ENCODE peak calls at places on chromosomes 11 and 22, in ten cellular contexts. A is right lobe of liver, Z is K562, C is colonic mucosa, K is cardiac muscle cell, S is lower lobe of right lung, I is endodermal cell, L is testis, T is iPS DF 6.9, F is IMR-90. O is an unnamed sample. For H3K27me3 and H3K4me1, the result is how much of the 10 kb centered on the place peaks cover.

GRCh38 chr11:117816151-117816741 is 8.3 kb downstream of the FXYD2 start:
- DNase-seq in A (peak), Z (peak), C (no peak), K (peak), S (no peak), I (peak), L (no peak), T (no peak), F (peak), O (peak)

GRCh38 chr11:120096756-120097191 is 41.1 kb downstream of the TRIM29 start:
- DNase-seq in A (peak), Z (peak), C (no peak), K (peak), S (no peak), I (peak), L (no peak), T (no peak), F (no peak), O (no peak)

GRCh38 chr11:106959800-106960199 is 58.5 kb downstream of the GUCY1A2 start:
- DNase-seq in A (no peak), Z (no peak), C (no peak), K (peak), S (no peak), I (no peak), L (no peak), T (no peak), F (no peak), O (no peak)

GRCh38 chr11:27350503-27350902 is 12.5 kb downstream of the CCDC34 start:
- DNase-seq in A (no peak), Z (no peak), C (no peak), K (no peak), S (no peak), I (no peak), L (no peak), T (no peak), F (no peak), O (no peak)

GRCh38 chr11:131612576-131612975 is 242.2 kb downstream of the NTM start:
- DNase-seq in A (no peak), Z (no peak), C (no peak), K (no peak), S (no peak), I (no peak), L (no peak), T (no peak), F (no peak), O (no peak)

GRCh38 chr11:30488304-30488998 is 97.7 kb downstream of the MPPED2 start:
- DNase-seq in A (no peak), Z (no peak), C (peak), K (peak), S (no peak), I (no peak), L (no peak), T (no peak), F (peak), O (no peak)

GRCh38 chr11:110148775-110149744 is 55.9 kb downstream of the ZC3H12C start:
- DNase-seq in A (no peak), Z (peak), C (no peak), K (no peak), S (no peak), I (no peak), L (no peak), T (no peak), F (peak), O (no peak)

GRCh38 chr11:624705-625635 is at the start of gene CDHR5:
- DNase-seq in A (peak), Z (no peak), C (peak), K (no peak), S (peak), I (peak), L (no peak), T (no peak), F (no peak), O (peak)

GRCh38 chr22:38124236-38124974 is 13.9 kb upstream of the BAIAP2L2 start:
- DNase-seq in A (no peak), Z (no peak), C (no peak), K (no peak), S (no peak), I (peak), L (no peak), T (no peak), F (no peak), O (no peak)

GRCh38 chr22:46263208-46263575 is at the start of gene PKDREJ:
- DNase-seq in A (no peak), Z (no peak), C (no peak), K (no peak), S (no peak), I (no peak), L (no peak), T (no peak), F (no peak), O (no peak)

GRCh38 chr22:46259374-46259773 is 3.8 kb downstream of the PKDREJ start:
- DNase-seq in A (no peak), Z (no peak), C (no peak), K (no peak), S (no peak), I (no peak), L (no peak), T (no peak), F (no peak), O (no peak)

GRCh38 chr22:46262449-46263207 is 515 bp downstream of the PKDREJ start:
- DNase-seq in A (peak), Z (no peak), C (peak), K (peak), S (peak), I (peak), L (peak), T (no peak), F (peak), O (peak)

GRCh38 chr22:46256358-46256958 is 6.4 kb upstream of the CDPF1 start:
- DNase-seq in A (no peak), Z (peak), C (no peak), K (no peak), S (no peak), I (no peak), L (no peak), T (no peak), F (peak), O (no peak)

DNA sequence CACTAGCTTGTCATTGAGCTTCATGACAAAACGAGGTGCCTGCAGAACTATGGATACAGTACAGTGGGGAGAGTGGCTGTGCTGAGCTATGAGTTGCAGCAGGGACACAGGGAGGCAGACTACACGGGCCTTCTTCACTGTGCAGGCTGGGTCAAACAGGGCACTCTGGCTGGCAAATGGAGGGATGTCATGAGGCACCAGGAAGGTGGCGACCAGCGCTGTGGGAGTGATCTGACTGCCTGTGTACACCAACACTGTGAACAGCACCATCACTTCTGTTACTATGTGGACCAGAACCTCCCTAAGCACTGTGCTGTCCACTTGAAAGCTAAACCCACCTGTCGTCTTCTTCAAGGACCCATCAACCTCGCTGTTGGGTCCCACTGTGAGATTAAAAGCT is 3.1 kb downstream of the PKDREJ start:
- DNase-seq in A (no peak), Z (no peak), C (no peak), K (no peak), S (no peak), I (no peak), L (no peak), T (no peak), F (no peak), O (no peak)
- H3K27me3 ChIP-seq in A (under half), Z (under half), C (under half), K (under half), S (under half), I (half or more), L (under half), T (under half), F (under half), O (under half)

GRCh38 chr11:33743291-33743690 is 7.1 kb upstream of the CD59 start:
- DNase-seq in A (no peak), Z (no peak), C (no peak), K (no peak), S (no peak), I (no peak), L (no peak), T (no peak), F (no peak), O (no peak)
- H3K4me1 ChIP-seq in A (under half), Z (under half), C (under half), K (under half), S (under half), I (under half), L (under half), T (under half), F (under half), O (under half)

GRCh38 chr11:57658023-57658361 is 430 bp downstream of the CLP1 start:
- DNase-seq in A (no peak), Z (no peak), C (no peak), K (no peak), S (no peak), I (no peak), L (no peak), T (no peak), F (no peak), O (no peak)
- H3K27ac ChIP-seq in A (peak), Z (peak), C (peak), K (peak), S (peak), I (no peak), L (peak), T (no peak), F (peak), O (peak)

DNA sequence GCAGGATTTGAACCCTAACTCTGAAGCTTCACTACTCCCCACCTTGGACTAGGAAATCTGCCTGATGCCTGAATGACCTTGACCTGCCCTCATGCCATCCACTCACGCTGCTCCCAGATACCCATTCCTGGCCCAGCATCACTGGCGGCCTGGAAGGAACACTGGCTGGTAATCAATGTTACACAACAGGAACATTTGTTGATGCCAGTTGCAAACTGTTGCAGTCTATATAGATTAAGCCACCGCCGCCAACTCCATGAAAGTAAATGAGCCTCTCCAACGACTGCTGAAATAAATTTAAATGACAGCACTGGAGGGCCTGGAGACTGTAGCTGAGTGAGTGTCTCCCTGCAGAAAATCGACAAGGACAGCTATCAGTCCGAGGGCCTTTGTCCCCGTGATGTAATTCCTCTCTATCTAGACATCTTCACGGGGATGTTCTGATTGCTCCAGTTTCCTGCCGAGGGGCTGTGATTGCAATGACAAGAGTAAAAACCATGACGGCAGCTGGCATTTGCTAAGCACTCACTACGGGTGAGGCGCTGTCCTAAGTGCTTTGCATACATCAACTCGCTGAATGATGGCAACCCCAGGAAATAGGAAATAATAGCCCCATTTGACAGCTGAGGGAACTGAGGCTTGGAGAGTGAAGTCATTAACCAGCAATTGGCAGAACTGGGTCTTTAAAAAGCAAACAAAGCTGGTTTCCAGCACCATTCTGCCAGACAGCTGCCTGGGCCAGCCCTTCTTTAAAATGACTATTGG is 120.4 kb downstream of the SEZ6L start:
- DNase-seq in A (no peak), Z (no peak), C (no peak), K (no peak), S (no peak), I (no peak), L (no peak), T (no peak), F (no peak), O (no peak)
- H3K27me3 ChIP-seq in A (under half), Z (under half), C (under half), K (under half), S (under half), I (under half), L (under half), T (under half), F (under half), O (under half)

GRCh38 chr22:40502919-40503318 is 132.5 kb downstream of the SGSM3 start:
- DNase-seq in A (no peak), Z (no peak), C (no peak), K (no peak), S (no peak), I (no peak), L (no peak), T (no peak), F (no peak), O (no peak)
- H3K4me1 ChIP-seq in A (under half), Z (under half), C (under half), K (under half), S (under half), I (under half), L (under half), T (under half), F (under half), O (under half)

GRCh38 chr11:46597609-46598219 is 3.9 kb upstream of the AMBRA1 start:
- DNase-seq in A (no peak), Z (peak), C (no peak), K (no peak), S (no peak), I (no peak), L (no peak), T (no peak), F (peak), O (no peak)

GRCh38 chr11:46601129-46601528 is 7.3 kb upstream of the AMBRA1 start:
- DNase-seq in A (no peak), Z (no peak), C (no peak), K (no peak), S (no peak), I (no peak), L (no peak), T (no peak), F (peak), O (no peak)

GRCh38 chr11:46600162-46600561 is 6.3 kb upstream of the AMBRA1 start:
- DNase-seq in A (no peak), Z (no peak), C (no peak), K (no peak), S (no peak), I (no peak), L (no peak), T (no peak), F (no peak), O (no peak)

GRCh38 chr11:46597155-46597554 is 3.3 kb upstream of the AMBRA1 start:
- DNase-seq in A (no peak), Z (no peak), C (peak), K (no peak), S (no peak), I (no peak), L (no peak), T (no peak), F (no peak), O (no peak)

DNA sequence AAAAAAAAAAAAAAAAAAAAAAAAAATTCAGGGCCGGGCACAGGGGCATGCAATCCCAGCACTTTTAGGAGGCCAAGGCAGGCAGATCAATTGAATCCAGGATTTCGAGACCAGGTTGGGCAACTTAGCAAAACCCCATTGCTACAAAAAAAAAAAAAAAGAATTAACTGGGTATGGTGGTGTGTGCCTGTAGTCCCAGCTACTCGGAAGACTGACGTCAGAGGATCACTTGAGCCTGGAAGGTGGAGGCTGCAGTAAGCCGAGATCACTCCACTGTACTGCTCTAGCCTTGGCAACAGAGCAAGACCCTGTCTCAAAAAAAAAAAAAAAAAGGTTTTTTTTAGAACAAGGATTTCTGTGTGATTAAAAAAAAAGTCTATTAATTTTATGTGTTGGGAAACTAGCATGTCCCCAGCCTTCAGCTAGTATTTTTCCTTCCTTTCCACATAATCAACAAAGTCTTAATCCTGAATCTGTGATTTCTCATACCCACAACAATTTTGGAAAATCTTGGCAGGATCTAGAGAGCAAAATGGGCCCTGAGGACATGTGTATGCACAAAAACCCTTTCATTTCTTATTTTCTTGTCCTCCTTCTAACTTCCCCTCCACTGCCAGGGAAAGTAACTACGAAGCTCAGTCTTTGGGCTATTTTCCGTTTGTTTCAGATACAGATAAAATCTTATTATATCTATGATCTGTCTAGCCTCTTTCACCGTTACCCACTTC is 5.7 kb upstream of the AMBRA1 start:
- DNase-seq in A (no peak), Z (no peak), C (no peak), K (no peak), S (no peak), I (no peak), L (no peak), T (no peak), F (no peak), O (no peak)
- H3K27ac ChIP-seq in A (no peak), Z (no peak), C (no peak), K (no peak), S (no peak), I (no peak), L (peak), T (no peak), F (no peak), O (no peak)

DNA sequence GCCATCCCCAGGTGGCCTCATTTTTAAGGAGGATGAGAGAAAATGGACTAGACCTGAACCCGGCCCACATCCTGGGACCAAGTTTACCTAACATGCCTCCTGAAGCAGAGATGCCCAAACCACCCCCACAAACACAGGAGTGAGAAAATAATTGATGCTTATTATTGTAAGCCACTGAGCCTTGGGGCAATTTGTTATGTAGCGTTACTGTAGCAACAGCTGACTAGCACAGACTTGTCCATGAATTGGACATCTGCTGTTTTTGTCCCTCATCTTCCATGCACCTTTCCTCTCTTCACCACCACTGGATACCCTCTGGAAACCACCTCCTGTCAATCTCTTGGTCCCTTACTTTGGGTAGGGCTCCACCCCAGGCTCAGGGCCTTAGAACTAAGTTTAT is 137.2 kb upstream of the HSD17B12 start:
- DNase-seq in A (no peak), Z (no peak), C (no peak), K (no peak), S (no peak), I (no peak), L (no peak), T (no peak), F (no peak), O (no peak)
- H3K27me3 ChIP-seq in A (under half), Z (under half), C (under half), K (under half), S (under half), I (under half), L (under half), T (under half), F (under half), O (under half)